ENCODE peak calls at places on chromosomes 7 and 10, in eight cellular contexts. W, H, Q, R, D, T, F and U are unnamed samples.

GRCh38 chr7:98930921-98931320 is 52.6 kb downstream of the TRRAP start:
- DNase-seq in W (no peak), H (no peak), Q (no peak), R (no peak), D (no peak), T (no peak), F (no peak), U (no peak)

GRCh38 chr10:52757777-52758176 is 14.8 kb downstream of the MBL2 start:
- DNase-seq in W (no peak), H (no peak), Q (no peak), R (no peak), D (no peak), T (no peak), F (no peak), U (no peak)

GRCh38 chr7:27106181-27106905 is 3.9 kb upstream of the HOXA2 start:
- DNase-seq in W (no peak), H (no peak), Q (no peak), R (no peak), D (no peak), T (no peak), F (no peak), U (peak)

GRCh38 chr10:64170791-64171190 is 649.6 kb downstream of the REEP3 start:
- DNase-seq in W (no peak), H (no peak), Q (no peak), R (no peak), D (no peak), T (no peak), F (no peak), U (no peak)

GRCh38 chr10:99235872-99236626 is 397 bp upstream of the HPSE2 start:
- DNase-seq in W (no peak), H (peak), Q (no peak), R (no peak), D (no peak), T (no peak), F (no peak), U (no peak)

GRCh38 chr10:90695915-90696676 is 161.7 kb downstream of the HTR7 start:
- DNase-seq in W (no peak), H (no peak), Q (no peak), R (no peak), D (no peak), T (no peak), F (no peak), U (no peak)

GRCh38 chr10:642186-642890 is 47.1 kb downstream of the DIP2C start:
- DNase-seq in W (no peak), H (no peak), Q (no peak), R (peak), D (no peak), T (no peak), F (peak), U (no peak)

GRCh38 chr10:35611750-35612149 is 6.6 kb downstream of the GJD4 start:
- DNase-seq in W (no peak), H (no peak), Q (no peak), R (no peak), D (no peak), T (no peak), F (no peak), U (no peak)

GRCh38 chr10:63388421-63389031 is 77.3 kb downstream of the JMJD1C start:
- DNase-seq in W (no peak), H (no peak), Q (no peak), R (no peak), D (no peak), T (no peak), F (no peak), U (no peak)

GRCh38 chr10:111261066-111261465 is 184.2 kb downstream of the ADRA2A start:
- DNase-seq in W (no peak), H (no peak), Q (no peak), R (no peak), D (no peak), T (peak), F (no peak), U (no peak)

GRCh38 chr7:64625114-64626082 is 40.5 kb upstream of the ZNF107 start:
- DNase-seq in W (peak), H (no peak), Q (peak), R (no peak), D (no peak), T (peak), F (no peak), U (no peak)

GRCh38 chr10:52755297-52756062 is 17.1 kb downstream of the MBL2 start:
- DNase-seq in W (no peak), H (peak), Q (no peak), R (no peak), D (no peak), T (peak), F (no peak), U (no peak)

GRCh38 chr10:9069136-9069535 is 1014.6 kb downstream of the GATA3 start:
- DNase-seq in W (no peak), H (no peak), Q (no peak), R (peak), D (no peak), T (no peak), F (no peak), U (no peak)

GRCh38 chr7:26843696-26844095 is 20.7 kb downstream of the SKAP2 start:
- DNase-seq in W (peak), H (no peak), Q (peak), R (no peak), D (no peak), T (peak), F (no peak), U (no peak)

GRCh38 chr7:100966542-100967291 is 2.6 kb upstream of the MUC12 start:
- DNase-seq in W (no peak), H (no peak), Q (no peak), R (no peak), D (no peak), T (no peak), F (no peak), U (no peak)

GRCh38 chr7:42961182-42961581 is 29.0 kb downstream of the MRPL32 start:
- DNase-seq in W (no peak), H (no peak), Q (no peak), R (no peak), D (no peak), T (no peak), F (no peak), U (no peak)

GRCh38 chr7:42734568-42734967 is 177.3 kb downstream of the C7orf25 start:
- DNase-seq in W (no peak), H (no peak), Q (no peak), R (no peak), D (no peak), T (peak), F (no peak), U (no peak)

GRCh38 chr7:116525298-116525912 is 569 bp downstream of the CAV1 start:
- DNase-seq in W (no peak), H (no peak), Q (no peak), R (peak), D (no peak), T (peak), F (peak), U (peak)

GRCh38 chr7:107953265-107953923 is 49.6 kb downstream of the LAMB1 start:
- DNase-seq in W (no peak), H (no peak), Q (no peak), R (no peak), D (no peak), T (no peak), F (no peak), U (no peak)

GRCh38 chr10:73887038-73888015 is 13.0 kb upstream of the CAMK2G start:
- DNase-seq in W (peak), H (peak), Q (no peak), R (peak), D (no peak), T (peak), F (peak), U (peak)

GRCh38 chr7:142894112-142894835 is 8.7 kb upstream of the TRPV6 start:
- DNase-seq in W (no peak), H (no peak), Q (no peak), R (no peak), D (no peak), T (no peak), F (no peak), U (no peak)

GRCh38 chr10:73092830-73093229 is 3.8 kb downstream of the P4HA1 start:
- DNase-seq in W (no peak), H (no peak), Q (no peak), R (no peak), D (no peak), T (no peak), F (no peak), U (no peak)

GRCh38 chr10:73881221-73881919 is 7.0 kb upstream of the CAMK2G start:
- DNase-seq in W (no peak), H (no peak), Q (no peak), R (no peak), D (no peak), T (no peak), F (no peak), U (no peak)

GRCh38 chr10:102813017-102813541 is 24.1 kb downstream of the CYP17A1 start:
- DNase-seq in W (no peak), H (no peak), Q (no peak), R (no peak), D (no peak), T (no peak), F (no peak), U (no peak)

GRCh38 chr7:106070201-106070551 is 41.9 kb downstream of the SYPL1 start:
- DNase-seq in W (peak), H (no peak), Q (no peak), R (peak), D (no peak), T (no peak), F (no peak), U (no peak)

GRCh38 chr7:110347091-110347490 is 743.8 kb upstream of the LRRN3 start:
- DNase-seq in W (peak), H (no peak), Q (no peak), R (no peak), D (no peak), T (no peak), F (no peak), U (no peak)

GRCh38 chr7:93817004-93817403 is 73.5 kb downstream of the TFPI2 start:
- DNase-seq in W (no peak), H (no peak), Q (no peak), R (no peak), D (no peak), T (no peak), F (no peak), U (no peak)

GRCh38 chr10:30155401-30155800 is 96.0 kb upstream of the JCAD start:
- DNase-seq in W (no peak), H (no peak), Q (no peak), R (no peak), D (no peak), T (no peak), F (peak), U (no peak)

GRCh38 chr7:100584046-100584676 is 1.8 kb downstream of the LRCH4 start:
- DNase-seq in W (no peak), H (peak), Q (no peak), R (no peak), D (no peak), T (no peak), F (peak), U (no peak)

GRCh38 chr10:57249615-57250281 is 888.7 kb upstream of the ZWINT start:
- DNase-seq in W (no peak), H (no peak), Q (no peak), R (no peak), D (no peak), T (no peak), F (no peak), U (no peak)

GRCh38 chr7:1385809-1386622 is 73.3 kb downstream of the MICALL2 start:
- DNase-seq in W (no peak), H (no peak), Q (no peak), R (no peak), D (no peak), T (no peak), F (no peak), U (no peak)

GRCh38 chr7:76358053-76358477 is 726 bp downstream of the YWHAG start:
- DNase-seq in W (peak), H (no peak), Q (peak), R (peak), D (no peak), T (peak), F (peak), U (peak)

GRCh38 chr7:128812514-128813168 is 17.6 kb upstream of the FLNC start:
- DNase-seq in W (peak), H (no peak), Q (no peak), R (peak), D (no peak), T (no peak), F (no peak), U (no peak)

GRCh38 chr10:116978906-116979305 is 26.1 kb downstream of the SHTN1 start:
- DNase-seq in W (no peak), H (no peak), Q (no peak), R (no peak), D (no peak), T (no peak), F (no peak), U (no peak)

GRCh38 chr7:140676303-140676702 is 3.6 kb downstream of the ADCK2 start:
- DNase-seq in W (no peak), H (no peak), Q (peak), R (no peak), D (no peak), T (no peak), F (peak), U (no peak)

GRCh38 chr10:77251297-77252013 is 386.2 kb downstream of the KCNMA1 start:
- DNase-seq in W (peak), H (no peak), Q (peak), R (peak), D (no peak), T (peak), F (no peak), U (no peak)

GRCh38 chr10:98396096-98397053 is 18.6 kb downstream of the PYROXD2 start:
- DNase-seq in W (no peak), H (no peak), Q (no peak), R (no peak), D (no peak), T (no peak), F (no peak), U (no peak)